ENCODE peak calls at places on chromosomes 12 and 14, in four cellular contexts. S is H1, A is HepG2, M is A549. B is an unnamed sample.

GRCh38 chr12:54980341-54980740 is 4.2 kb downstream of the TESPA1 start:
- DNase-seq in S (no peak), A (no peak), M (no peak), B (peak)

GRCh38 chr12:45938566-45938965 is 51.8 kb downstream of the SCAF11 start:
- DNase-seq in S (no peak), A (no peak), M (no peak), B (no peak)

GRCh38 chr14:67583711-67584644 is 16.1 kb downstream of the PIGH start:
- DNase-seq in S (no peak), A (peak), M (peak), B (peak)

GRCh38 chr12:54697836-54698235 is 49.7 kb upstream of the DCD start:
- DNase-seq in S (no peak), A (no peak), M (no peak), B (no peak)

GRCh38 chr14:95311752-95312151 is 8.0 kb downstream of the CLMN start:
- DNase-seq in S (no peak), A (no peak), M (peak), B (no peak)

GRCh38 chr12:57719777-57720605 is 18.6 kb downstream of the AGAP2 start:
- DNase-seq in S (peak), A (no peak), M (no peak), B (no peak)

GRCh38 chr12:124390442-124391116 is 95.7 kb downstream of the RFLNA start:
- DNase-seq in S (no peak), A (no peak), M (peak), B (no peak)

GRCh38 chr12:124774054-124774461 is 89.6 kb downstream of the SCARB1 start:
- DNase-seq in S (no peak), A (no peak), M (no peak), B (no peak)

GRCh38 chr14:72726444-72726843 is 167.5 kb downstream of the DPF3 start:
- DNase-seq in S (no peak), A (no peak), M (no peak), B (no peak)

GRCh38 chr14:37251778-37252177 is 54.0 kb downstream of the MIPOL1 start:
- DNase-seq in S (no peak), A (peak), M (no peak), B (no peak)

GRCh38 chr12:14471497-14471896 is 96.2 kb downstream of the PLBD1 start:
- DNase-seq in S (no peak), A (no peak), M (no peak), B (no peak)

GRCh38 chr12:80268924-80269749 is 169.8 kb downstream of the OTOGL start:
- DNase-seq in S (no peak), A (no peak), M (peak), B (no peak)

GRCh38 chr12:57416039-57416996 is 14.5 kb downstream of the R3HDM2 start:
- DNase-seq in S (no peak), A (no peak), M (no peak), B (no peak)

GRCh38 chr14:93007225-93007997 is 84.5 kb downstream of the CHGA start:
- DNase-seq in S (no peak), A (no peak), M (peak), B (no peak)

GRCh38 chr12:76010732-76011458 is 20.7 kb downstream of the PHLDA1 start:
- DNase-seq in S (no peak), A (peak), M (no peak), B (no peak)

GRCh38 chr14:71651228-71651627 is 281.0 kb upstream of the RGS6 start:
- DNase-seq in S (no peak), A (no peak), M (no peak), B (no peak)

GRCh38 chr12:121753844-121754264 is 39.6 kb downstream of the RHOF start:
- DNase-seq in S (no peak), A (no peak), M (no peak), B (no peak)

GRCh38 chr14:61322011-61322798 is 826 bp downstream of the PRKCH start:
- DNase-seq in S (peak), A (no peak), M (peak), B (no peak)

GRCh38 chr12:98388126-98388525 is 127.3 kb upstream of the TMPO start:
- DNase-seq in S (no peak), A (no peak), M (no peak), B (no peak)

GRCh38 chr12:41439134-41439533 is 251.0 kb downstream of the PDZRN4 start:
- DNase-seq in S (no peak), A (no peak), M (no peak), B (no peak)

GRCh38 chr12:45599196-45599595 is 130.3 kb upstream of the ARID2 start:
- DNase-seq in S (no peak), A (no peak), M (no peak), B (no peak)

GRCh38 chr12:130715150-130715995 is 726 bp downstream of the RIMBP2 start:
- DNase-seq in S (peak), A (no peak), M (no peak), B (no peak)

GRCh38 chr14:45114327-45114726 is 20.0 kb downstream of the FKBP3 start:
- DNase-seq in S (no peak), A (no peak), M (no peak), B (no peak)

GRCh38 chr12:52444647-52445595 is 7.0 kb downstream of the KRT6B start:
- DNase-seq in S (no peak), A (no peak), M (no peak), B (no peak)

GRCh38 chr12:108828774-108829173 is 28.6 kb downstream of the SSH1 start:
- DNase-seq in S (no peak), A (no peak), M (no peak), B (no peak)

GRCh38 chr12:2893007-2893406 is 2.3 kb downstream of the TULP3 start:
- DNase-seq in S (no peak), A (peak), M (no peak), B (no peak)

GRCh38 chr12:124537525-124538193 is 29.8 kb downstream of the NCOR2 start:
- DNase-seq in S (no peak), A (no peak), M (no peak), B (no peak)

GRCh38 chr12:24596768-24597388 is 352.0 kb downstream of the BCAT1 start:
- DNase-seq in S (no peak), A (peak), M (peak), B (peak)

GRCh38 chr12:97753332-97753731 is 290.7 kb downstream of the RMST start:
- DNase-seq in S (no peak), A (no peak), M (no peak), B (no peak)

GRCh38 chr14:68363401-68363800 is 429.5 kb downstream of the ZFP36L1 start:
- DNase-seq in S (no peak), A (no peak), M (no peak), B (no peak)

GRCh38 chr12:38162708-38163441 is 153.7 kb upstream of the ALG10B start:
- DNase-seq in S (no peak), A (no peak), M (no peak), B (no peak)

GRCh38 chr12:94644141-94644575 is 6.2 kb downstream of the TMCC3 start:
- DNase-seq in S (no peak), A (no peak), M (no peak), B (no peak)

GRCh38 chr14:68144051-68144681 is 324.6 kb downstream of the RAD51B start:
- DNase-seq in S (no peak), A (peak), M (no peak), B (no peak)

GRCh38 chr12:123085730-123086487 is 65.0 kb downstream of the PITPNM2 start:
- DNase-seq in S (no peak), A (peak), M (peak), B (no peak)

GRCh38 chr14:75334191-75335051 is 55.8 kb downstream of the FOS start:
- DNase-seq in S (no peak), A (no peak), M (no peak), B (no peak)

GRCh38 chr12:104682790-104683279 is 226.1 kb downstream of the CHST11 start:
- DNase-seq in S (no peak), A (no peak), M (no peak), B (no peak)
- TF ChIP-seq RNF2 in S (no peak), A (no peak), M (no peak), B (no peak)

DNA sequence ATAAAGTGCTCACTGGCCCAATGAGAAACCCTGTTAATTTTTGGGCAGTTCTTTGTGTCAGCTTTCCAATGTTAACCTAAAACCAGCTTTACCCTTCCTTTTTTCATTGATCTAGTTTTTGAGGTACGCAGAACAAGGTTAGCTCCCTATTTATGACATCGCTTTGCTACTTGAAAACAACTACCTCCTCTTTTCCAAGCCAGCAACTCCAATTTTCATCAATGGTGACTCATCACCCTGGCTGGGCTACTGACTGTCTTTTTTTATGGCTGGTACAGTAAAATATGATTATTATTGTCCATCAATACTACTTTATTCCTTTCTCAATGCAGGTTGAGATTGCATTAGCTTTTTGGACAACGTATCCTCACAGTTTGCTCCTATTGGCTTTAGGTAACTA is 22.5 kb upstream of the AKAP6 start:
- DNase-seq in S (no peak), A (no peak), M (no peak), B (no peak)
- TF ChIP-seq RNF2 in S (no peak), A (no peak), M (no peak), B (no peak)

GRCh38 chr12:1594295-1595025 is at the start of gene FBXL14:
- DNase-seq in S (peak), A (peak), M (peak), B (peak)

GRCh38 chr12:1595026-1595561 is 713 bp upstream of the FBXL14 start:
- DNase-seq in S (no peak), A (no peak), M (no peak), B (no peak)

GRCh38 chr12:1593232-1594044 is 943 bp downstream of the FBXL14 start:
- DNase-seq in S (peak), A (no peak), M (no peak), B (no peak)

GRCh38 chr12:1592444-1593231 is 1.7 kb downstream of the FBXL14 start:
- DNase-seq in S (peak), A (no peak), M (no peak), B (peak)

GRCh38 chr12:1594045-1594294 is 411 bp downstream of the FBXL14 start:
- DNase-seq in S (no peak), A (no peak), M (peak), B (peak)
- TF ChIP-seq RNF2 in S (no peak), A (no peak), M (no peak), B (no peak)

GRCh38 chr12:31219521-31219920 is 106.4 kb downstream of the SINHCAF start:
- DNase-seq in S (no peak), A (no peak), M (no peak), B (no peak)

GRCh38 chr12:31220061-31220460 is 105.9 kb downstream of the SINHCAF start:
- DNase-seq in S (no peak), A (no peak), M (no peak), B (no peak)

GRCh38 chr12:31221566-31221945 is 104.4 kb downstream of the SINHCAF start:
- DNase-seq in S (no peak), A (no peak), M (no peak), B (no peak)

GRCh38 chr12:31222620-31223222 is 103.2 kb downstream of the SINHCAF start:
- DNase-seq in S (no peak), A (no peak), M (no peak), B (no peak)

GRCh38 chr12:31220633-31221565 is 105.1 kb downstream of the SINHCAF start:
- DNase-seq in S (no peak), A (no peak), M (no peak), B (no peak)
- TF ChIP-seq RNF2 in S (no peak), A (no peak), M (no peak), B (no peak)

B was measured in K562.